ENCODE peak calls at places on chromosomes 6 and 20, in seven cellular contexts. S is ovary, J is tibial artery, O is cardiac muscle cell, A is psoas muscle, Z is right atrium auricular region, C is PC-9. U is an unnamed sample.

GRCh38 chr20:19777981-19778380 is 19.9 kb downstream of the RIN2 start:
- DNase-seq in O (no peak), Z (no peak), S (no peak), J (no peak), A (no peak), C (no peak), U (no peak)

GRCh38 chr20:52190437-52191131 is 995 bp downstream of the ZFP64 start:
- DNase-seq in O (peak; percentile 35), A (no peak), C (peak; percentile 52), Z (no peak), J (peak; percentile 24), S (no peak), U (no peak)

GRCh38 chr6:75230484-75231325 is 12.9 kb downstream of the COX7A2 start:
- DNase-seq in Z (no peak), J (peak; percentile 34), O (peak; percentile 76), S (no peak), C (no peak), A (no peak), U (no peak)

GRCh38 chr20:8388707-8389106 is 256.6 kb downstream of the PLCB1 start:
- DNase-seq in Z (no peak), O (peak; percentile 68), J (no peak), S (no peak), A (no peak), C (no peak), U (no peak)

GRCh38 chr6:35391240-35391968 is 49.0 kb downstream of the PPARD start:
- DNase-seq in S (no peak), O (peak; percentile 79), A (no peak), Z (no peak), J (no peak), C (peak; percentile 97), U (no peak)

GRCh38 chr6:50653253-50653652 is 60.1 kb upstream of the TFAP2D start:
- DNase-seq in Z (no peak), C (no peak), O (no peak), A (no peak), S (no peak), J (no peak), U (no peak)

GRCh38 chr6:140319209-140319608 is 944.8 kb upstream of the CITED2 start:
- DNase-seq in Z (no peak), S (no peak), J (no peak), A (no peak), C (no peak), O (peak; percentile 48), U (no peak)

GRCh38 chr6:3324262-3324942 is 65.7 kb downstream of the PSMG4 start:
- DNase-seq in C (no peak), A (no peak), S (no peak), Z (no peak), J (no peak), O (peak; percentile 90), U (no peak)

GRCh38 chr6:161001421-161001820 is 9.9 kb downstream of the MAP3K4 start:
- DNase-seq in A (no peak), Z (no peak), J (no peak), O (no peak), C (no peak), S (no peak), U (peak; percentile 44)

GRCh38 chr20:63161176-63161651 is 54.7 kb downstream of the YTHDF1 start:
- DNase-seq in A (peak; percentile 45), J (no peak), S (no peak), O (no peak), C (no peak), Z (no peak), U (no peak)

GRCh38 chr6:1915226-1915625 is 305.5 kb downstream of the FOXC1 start:
- DNase-seq in S (peak; percentile 45), C (no peak), J (no peak), O (no peak), Z (no peak), A (no peak), U (no peak)

GRCh38 chr6:1912731-1913130 is 303.0 kb downstream of the FOXC1 start:
- DNase-seq in S (no peak), J (no peak), A (no peak), C (peak; percentile 35), Z (no peak), O (no peak), U (no peak)

GRCh38 chr6:1917628-1918371 is 308.1 kb downstream of the FOXC1 start:
- DNase-seq in A (no peak), J (no peak), Z (no peak), C (peak; percentile 94), O (peak; percentile 56), S (no peak), U (no peak)

GRCh38 chr6:1913572-1913971 is 303.9 kb downstream of the FOXC1 start:
- DNase-seq in S (no peak), J (no peak), O (no peak), C (no peak), Z (no peak), A (no peak), U (no peak)

GRCh38 chr6:1916334-1916985 is 306.7 kb downstream of the FOXC1 start:
- DNase-seq in A (no peak), Z (no peak), J (no peak), O (no peak), C (peak; percentile 90), S (no peak), U (no peak)
- H3K4me3 ChIP-seq in A (no peak overlapping the region), Z (no peak overlapping the region), J (no peak overlapping the region), O (no peak overlapping the region), C (no peak overlapping the region), S (no peak overlapping the region), U (no peak overlapping the region)

GRCh38 chr6:13763740-13764381 is 50.5 kb downstream of the MCUR1 start:
- DNase-seq in A (no peak), Z (no peak), C (no peak), O (no peak), S (no peak), J (no peak), U (no peak)

GRCh38 chr6:13764996-13765395 is 49.4 kb downstream of the MCUR1 start:
- DNase-seq in J (no peak), A (no peak), Z (no peak), C (no peak), O (no peak), S (no peak), U (no peak)

GRCh38 chr6:13760948-13761347 is 49.3 kb upstream of the RANBP9 start:
- DNase-seq in A (no peak), J (peak; percentile 46), C (no peak), Z (peak; percentile 62), S (no peak), O (peak; percentile 87), U (peak; percentile 63)

GRCh38 chr6:13761361-13762036 is 49.9 kb upstream of the RANBP9 start:
- DNase-seq in S (no peak), A (no peak), C (no peak), Z (no peak), J (no peak), O (peak; percentile 59), U (no peak)

GRCh38 chr6:13762648-13763441 is 51.2 kb upstream of the RANBP9 start:
- DNase-seq in J (peak; percentile 63), A (no peak), Z (no peak), S (no peak), C (no peak), O (peak; percentile 95), U (peak; percentile 63)
- H3K27ac ChIP-seq in J (no peak overlapping the region), A (no peak overlapping the region), Z (no peak overlapping the region), S (no peak overlapping the region), C (no peak overlapping the region), O (peak overlapping the region; percentile 52), U (peak overlapping the region; percentile 46)

DNA sequence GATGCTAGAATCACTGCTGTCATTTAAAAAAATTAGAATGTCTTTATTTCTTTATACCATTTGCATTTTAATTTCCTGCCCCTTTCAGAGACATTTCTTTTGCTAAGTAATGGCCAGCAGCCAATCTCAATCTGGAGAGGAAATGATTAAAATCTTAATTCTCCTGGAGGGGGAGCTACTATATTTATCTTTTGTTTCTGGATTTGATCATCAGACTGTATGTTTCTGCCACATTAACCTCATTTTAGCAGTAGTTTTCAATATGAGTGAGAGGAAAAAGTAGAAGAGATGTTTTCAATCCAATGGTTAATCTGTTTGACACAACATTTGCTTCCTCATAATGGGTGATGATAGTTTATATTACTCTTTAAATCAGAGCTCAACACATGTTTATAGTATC is 138.0 kb downstream of the FUT9 start:
- DNase-seq in C (no peak), S (no peak), J (no peak), O (no peak), A (no peak), Z (no peak), U (no peak)
- TF ChIP-seq CTCF in C (no peak), S (no peak), J (no peak), O (no peak), A (no peak), Z (no peak), U (no peak)

DNA sequence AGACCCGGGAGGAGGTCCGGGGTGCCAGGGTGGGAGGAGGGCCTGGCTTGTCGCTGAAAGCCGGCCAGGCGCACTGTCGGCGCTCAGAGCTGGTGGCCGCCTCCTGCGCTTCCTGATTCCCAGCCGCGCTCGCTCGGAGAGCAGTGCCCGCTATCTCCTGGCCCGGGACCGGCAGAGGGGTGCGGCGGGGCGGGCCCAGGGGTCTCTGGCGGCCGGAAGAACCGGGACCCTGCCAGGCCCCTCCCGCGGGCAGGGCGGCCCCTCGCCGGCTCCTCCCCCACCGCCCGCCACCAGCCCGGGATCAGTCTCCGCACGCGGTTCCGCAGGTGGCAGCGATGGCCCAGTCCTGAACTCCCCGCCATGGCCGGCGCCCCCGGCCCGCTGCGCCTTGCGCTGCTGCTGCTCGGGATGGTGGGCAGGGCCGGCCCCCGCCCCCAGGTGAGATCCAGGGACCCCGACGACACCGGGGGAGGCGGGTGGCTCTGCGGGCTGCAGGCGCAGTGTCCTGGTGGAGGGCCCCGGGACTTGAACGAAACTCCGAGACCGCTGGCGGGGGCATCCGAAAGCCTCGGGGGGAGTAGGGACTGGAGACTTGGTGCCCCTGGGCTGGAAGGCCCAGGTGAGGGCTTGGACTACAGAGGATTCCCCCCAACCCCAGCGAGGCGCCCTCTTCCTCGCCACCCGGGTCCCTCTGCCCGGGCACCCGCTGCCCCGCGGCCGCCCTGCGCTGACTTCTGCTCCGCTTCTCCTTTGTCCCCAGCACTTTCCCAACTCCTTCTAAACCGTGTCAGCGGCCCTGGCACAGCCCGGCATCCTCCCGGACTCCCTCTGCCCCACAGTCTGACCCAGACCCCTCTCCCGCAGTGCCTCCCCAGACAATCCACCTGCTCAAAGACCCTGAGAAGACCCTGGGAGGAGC is at the start of gene GLP1R:
- DNase-seq in S (no peak), Z (no peak), J (no peak), A (no peak), O (no peak), C (no peak), U (no peak)
- H3K4me3 ChIP-seq in S (no peak within 1 kb of the TSS), Z (peak within 1 kb of the TSS; percentile 38), J (peak within 1 kb of the TSS; percentile 44), A (peak within 1 kb of the TSS; percentile 59), O (peak within 1 kb of the TSS; percentile 35), C (no peak within 1 kb of the TSS), U (no peak within 1 kb of the TSS)

DNA sequence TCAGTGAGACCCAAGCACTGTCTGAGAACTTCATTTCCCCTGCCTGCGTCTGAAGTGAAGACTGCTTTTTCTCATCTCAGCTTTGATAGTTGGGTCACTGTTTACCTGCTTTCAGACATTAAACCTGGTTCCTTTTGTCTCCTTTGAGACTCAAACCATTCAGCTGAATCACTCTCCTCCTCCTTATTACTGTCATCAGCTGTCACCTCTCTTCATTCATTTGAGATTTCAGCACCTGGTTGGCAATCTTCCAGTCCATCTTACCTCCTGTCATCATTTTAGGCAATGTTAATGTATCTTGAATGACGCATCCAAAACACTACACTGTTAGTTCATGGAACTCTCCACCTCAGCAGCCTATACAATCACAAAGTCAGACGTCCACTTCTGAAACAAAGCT is 34.3 kb upstream of the SOX4 start:
- DNase-seq in Z (no peak), A (no peak), O (no peak), S (no peak), J (no peak), C (no peak), U (no peak)
- H3K27ac ChIP-seq in Z (no peak overlapping the region), A (no peak overlapping the region), O (no peak overlapping the region), S (no peak overlapping the region), J (no peak overlapping the region), C (no peak overlapping the region), U (no peak overlapping the region)

GRCh38 chr6:26311385-26312095 is 53.5 kb upstream of the BTN3A2 start:
- DNase-seq in Z (no peak), O (peak; percentile 74), C (peak; percentile 79), J (no peak), S (peak; percentile 48), A (no peak), U (peak; percentile 37)
- TF ChIP-seq CTCF in Z (no peak), O (no peak), C (no peak), J (no peak), S (no peak), A (no peak), U (no peak)